ENCODE peak calls at places on chromosomes 5 and 9, in five cellular contexts. One of them, this sample, is unnamed.

GRCh38 chr5:94039101-94039500 is 297.7 kb upstream of the POU5F2 start:
- DNase-seq in SW480: no peak
- DNase-seq in naive B cell: no peak
- DNase-seq in activated T-helper 1 cell treated with Interleukin-2 at 50 U/mL for 16 hours: no peak
- DNase-seq in smooth muscle cell of the brain vasculature: no peak
- DNase-seq in this sample: no peak

GRCh38 chr9:112013261-112013660 is 116.6 kb downstream of the UGCG start:
- DNase-seq in SW480: no peak
- DNase-seq in naive B cell: no peak
- DNase-seq in activated T-helper 1 cell treated with Interleukin-2 at 50 U/mL for 16 hours: no peak
- DNase-seq in smooth muscle cell of the brain vasculature: no peak
- DNase-seq in this sample: peak; percentile 25

GRCh38 chr5:1544294-1545010 is 20.7 kb upstream of the LPCAT1 start:
- DNase-seq in SW480: no peak
- DNase-seq in naive B cell: no peak
- DNase-seq in activated T-helper 1 cell treated with Interleukin-2 at 50 U/mL for 16 hours: no peak
- DNase-seq in smooth muscle cell of the brain vasculature: no peak
- DNase-seq in this sample: peak; percentile 2

GRCh38 chr5:172492097-172492840 is 37.9 kb upstream of the SH3PXD2B start:
- DNase-seq in SW480: no peak
- DNase-seq in naive B cell: no peak
- DNase-seq in activated T-helper 1 cell treated with Interleukin-2 at 50 U/mL for 16 hours: no peak
- DNase-seq in smooth muscle cell of the brain vasculature: no peak
- DNase-seq in this sample: no peak

GRCh38 chr5:962801-963200 is 45.8 kb upstream of the NKD2 start:
- DNase-seq in SW480: no peak
- DNase-seq in naive B cell: no peak
- DNase-seq in activated T-helper 1 cell treated with Interleukin-2 at 50 U/mL for 16 hours: no peak
- DNase-seq in smooth muscle cell of the brain vasculature: no peak
- DNase-seq in this sample: no peak

GRCh38 chr5:42951169-42951846 is 88.8 kb downstream of the ANXA2R start:
- DNase-seq in SW480: peak; percentile 40
- DNase-seq in naive B cell: peak; percentile 78
- DNase-seq in activated T-helper 1 cell treated with Interleukin-2 at 50 U/mL for 16 hours: peak; percentile 59
- DNase-seq in smooth muscle cell of the brain vasculature: no peak
- DNase-seq in this sample: peak; percentile 40

GRCh38 chr9:99013550-99013949 is 69.8 kb downstream of the COL15A1 start:
- DNase-seq in SW480: no peak
- DNase-seq in naive B cell: no peak
- DNase-seq in activated T-helper 1 cell treated with Interleukin-2 at 50 U/mL for 16 hours: no peak
- DNase-seq in smooth muscle cell of the brain vasculature: no peak
- DNase-seq in this sample: no peak

GRCh38 chr5:83914199-83914598 is 193.5 kb upstream of the HAPLN1 start:
- DNase-seq in SW480: no peak
- DNase-seq in naive B cell: no peak
- DNase-seq in activated T-helper 1 cell treated with Interleukin-2 at 50 U/mL for 16 hours: no peak
- DNase-seq in smooth muscle cell of the brain vasculature: no peak
- DNase-seq in this sample: peak; percentile 20

GRCh38 chr9:136786451-136786850 is 4.7 kb upstream of the TMEM141 start:
- DNase-seq in SW480: no peak
- DNase-seq in naive B cell: no peak
- DNase-seq in activated T-helper 1 cell treated with Interleukin-2 at 50 U/mL for 16 hours: no peak
- DNase-seq in smooth muscle cell of the brain vasculature: no peak
- DNase-seq in this sample: peak; percentile 85

GRCh38 chr9:115847245-115847644 is 306.3 kb upstream of the PAPPA start:
- DNase-seq in SW480: no peak
- DNase-seq in naive B cell: no peak
- DNase-seq in activated T-helper 1 cell treated with Interleukin-2 at 50 U/mL for 16 hours: no peak
- DNase-seq in smooth muscle cell of the brain vasculature: no peak
- DNase-seq in this sample: no peak

GRCh38 chr9:5900622-5901021 is 9.9 kb downstream of the MLANA start:
- DNase-seq in SW480: no peak
- DNase-seq in naive B cell: no peak
- DNase-seq in activated T-helper 1 cell treated with Interleukin-2 at 50 U/mL for 16 hours: no peak
- DNase-seq in smooth muscle cell of the brain vasculature: no peak
- DNase-seq in this sample: no peak

GRCh38 chr5:93246093-93246855 is 334.7 kb downstream of the NR2F1-AS1 start:
- DNase-seq in SW480: no peak
- DNase-seq in naive B cell: no peak
- DNase-seq in activated T-helper 1 cell treated with Interleukin-2 at 50 U/mL for 16 hours: no peak
- DNase-seq in smooth muscle cell of the brain vasculature: peak; percentile 95
- DNase-seq in this sample: peak; percentile 66

GRCh38 chr9:12880406-12881016 is 105.7 kb downstream of the LURAP1L start:
- DNase-seq in SW480: no peak
- DNase-seq in naive B cell: no peak
- DNase-seq in activated T-helper 1 cell treated with Interleukin-2 at 50 U/mL for 16 hours: no peak
- DNase-seq in smooth muscle cell of the brain vasculature: no peak
- DNase-seq in this sample: no peak

GRCh38 chr9:75265525-75265972 is 177.2 kb downstream of the OSTF1 start:
- DNase-seq in SW480: peak; percentile 56
- DNase-seq in naive B cell: peak; percentile 6
- DNase-seq in activated T-helper 1 cell treated with Interleukin-2 at 50 U/mL for 16 hours: no peak
- DNase-seq in smooth muscle cell of the brain vasculature: peak; percentile 31
- DNase-seq in this sample: peak; percentile 57

GRCh38 chr9:99012957-99013512 is 69.3 kb downstream of the COL15A1 start:
- DNase-seq in SW480: no peak
- DNase-seq in naive B cell: no peak
- DNase-seq in activated T-helper 1 cell treated with Interleukin-2 at 50 U/mL for 16 hours: no peak
- DNase-seq in smooth muscle cell of the brain vasculature: no peak
- DNase-seq in this sample: no peak

GRCh38 chr5:174235226-174235992 is 189.9 kb downstream of the NSG2 start:
- DNase-seq in SW480: no peak
- DNase-seq in naive B cell: no peak
- DNase-seq in activated T-helper 1 cell treated with Interleukin-2 at 50 U/mL for 16 hours: no peak
- DNase-seq in smooth muscle cell of the brain vasculature: no peak
- DNase-seq in this sample: no peak

GRCh38 chr9:18976368-18977238 is 56.4 kb downstream of the SAXO1 start:
- DNase-seq in SW480: peak; percentile 41
- DNase-seq in naive B cell: no peak
- DNase-seq in activated T-helper 1 cell treated with Interleukin-2 at 50 U/mL for 16 hours: no peak
- DNase-seq in smooth muscle cell of the brain vasculature: no peak
- DNase-seq in this sample: no peak

GRCh38 chr9:75454043-75454442 is 365.7 kb downstream of the OSTF1 start:
- DNase-seq in SW480: no peak
- DNase-seq in naive B cell: no peak
- DNase-seq in activated T-helper 1 cell treated with Interleukin-2 at 50 U/mL for 16 hours: no peak
- DNase-seq in smooth muscle cell of the brain vasculature: no peak
- DNase-seq in this sample: no peak

GRCh38 chr9:107090218-107090617 is 192.9 kb upstream of the RAD23B start:
- DNase-seq in SW480: no peak
- DNase-seq in naive B cell: no peak
- DNase-seq in activated T-helper 1 cell treated with Interleukin-2 at 50 U/mL for 16 hours: no peak
- DNase-seq in smooth muscle cell of the brain vasculature: no peak
- DNase-seq in this sample: no peak

GRCh38 chr5:92908952-92909351 is 672.1 kb downstream of the NR2F1-AS1 start:
- DNase-seq in SW480: no peak
- DNase-seq in naive B cell: no peak
- DNase-seq in activated T-helper 1 cell treated with Interleukin-2 at 50 U/mL for 16 hours: no peak
- DNase-seq in smooth muscle cell of the brain vasculature: no peak
- DNase-seq in this sample: no peak

GRCh38 chr5:95081500-95082355 is 203.2 kb downstream of the MCTP1 start:
- DNase-seq in SW480: peak; percentile 87
- DNase-seq in naive B cell: no peak
- DNase-seq in activated T-helper 1 cell treated with Interleukin-2 at 50 U/mL for 16 hours: no peak
- DNase-seq in smooth muscle cell of the brain vasculature: peak; percentile 60
- DNase-seq in this sample: peak; percentile 51

GRCh38 chr9:130282000-130282700 is 16.6 kb downstream of the HMCN2 start:
- DNase-seq in SW480: no peak
- DNase-seq in naive B cell: no peak
- DNase-seq in activated T-helper 1 cell treated with Interleukin-2 at 50 U/mL for 16 hours: no peak
- DNase-seq in smooth muscle cell of the brain vasculature: no peak
- DNase-seq in this sample: no peak

GRCh38 chr5:55483903-55484302 is 50.9 kb downstream of the PLPP1 start:
- DNase-seq in SW480: no peak
- DNase-seq in naive B cell: no peak
- DNase-seq in activated T-helper 1 cell treated with Interleukin-2 at 50 U/mL for 16 hours: no peak
- DNase-seq in smooth muscle cell of the brain vasculature: no peak
- DNase-seq in this sample: no peak

This sample was measured in Ammon's horn.